ENCODE peak calls at places on chromosomes 16 and 17, in five cellular contexts. W, T, M, E and C are unnamed samples.

GRCh38 chr17:2412561-2413021 is 11.7 kb upstream of the MNT start:
- DNase-seq in W (no peak), M (no peak), T (no peak), E (no peak), C (no peak)

GRCh38 chr17:27733771-27734170 is 66.6 kb downstream of the NOS2 start:
- DNase-seq in T (no peak), E (no peak), M (no peak), W (no peak), C (no peak)

GRCh38 chr16:29743827-29744531 is 1.8 kb downstream of the C16orf54 start:
- DNase-seq in M (no peak), W (peak), T (peak), E (no peak), C (no peak)

GRCh38 chr17:30969989-30970680 is 704 bp upstream of the RNF135 start:
- DNase-seq in W (peak), M (peak), E (no peak), T (peak), C (peak)

GRCh38 chr16:49023095-49023494 is 258.5 kb downstream of the CBLN1 start:
- DNase-seq in W (no peak), T (no peak), E (no peak), M (no peak), C (peak)

GRCh38 chr17:17636456-17636855 is 44.8 kb upstream of the RAI1 start:
- DNase-seq in T (no peak), E (no peak), W (no peak), M (no peak), C (no peak)

GRCh38 chr16:85428899-85429775 is 184.0 kb upstream of the GSE1 start:
- DNase-seq in T (no peak), E (peak), W (peak), M (no peak), C (no peak)

GRCh38 chr17:62163847-62164246 is 98.8 kb upstream of the MED13 start:
- DNase-seq in T (peak), M (no peak), W (peak), E (no peak), C (peak)

GRCh38 chr17:50261051-50261915 is 13.0 kb upstream of the TMEM92 start:
- DNase-seq in M (peak), T (no peak), E (no peak), W (no peak), C (no peak)

GRCh38 chr17:79444226-79444625 is 166.6 kb downstream of the RBFOX3 start:
- DNase-seq in E (no peak), T (no peak), W (no peak), M (no peak), C (no peak)

DNA sequence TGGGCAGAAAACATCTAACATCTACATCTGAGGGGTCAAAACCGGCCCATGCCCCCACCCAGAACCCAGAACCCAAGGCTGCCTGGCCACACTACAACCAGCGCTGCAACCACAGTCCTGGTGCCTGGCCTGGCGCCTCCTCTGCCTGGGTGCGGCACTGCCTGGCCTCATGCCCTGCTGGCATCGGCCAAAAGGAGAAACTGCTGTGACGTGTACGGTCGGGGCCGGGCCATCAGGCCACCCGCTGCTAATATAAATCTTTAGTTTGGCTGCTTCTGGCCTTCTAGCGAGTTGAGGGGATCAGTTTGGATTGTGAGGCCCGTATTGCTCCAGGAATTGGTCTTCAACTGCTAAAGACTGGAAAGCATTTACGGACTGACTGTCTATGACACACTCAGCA is 22.8 kb downstream of the TMEM204 start:
- DNase-seq in T (peak), E (no peak), W (no peak), M (no peak), C (no peak)
- TF ChIP-seq CTCF in T (no peak), E (no peak), W (no peak), M (no peak), C (no peak)

GRCh38 chr17:4859816-4860625 is 26.9 kb downstream of the MINK1 start:
- DNase-seq in E (no peak), T (no peak), W (no peak), M (no peak), C (no peak)
- H3K4me3 ChIP-seq in E (no peak), T (no peak), W (no peak), M (no peak), C (peak)

DNA sequence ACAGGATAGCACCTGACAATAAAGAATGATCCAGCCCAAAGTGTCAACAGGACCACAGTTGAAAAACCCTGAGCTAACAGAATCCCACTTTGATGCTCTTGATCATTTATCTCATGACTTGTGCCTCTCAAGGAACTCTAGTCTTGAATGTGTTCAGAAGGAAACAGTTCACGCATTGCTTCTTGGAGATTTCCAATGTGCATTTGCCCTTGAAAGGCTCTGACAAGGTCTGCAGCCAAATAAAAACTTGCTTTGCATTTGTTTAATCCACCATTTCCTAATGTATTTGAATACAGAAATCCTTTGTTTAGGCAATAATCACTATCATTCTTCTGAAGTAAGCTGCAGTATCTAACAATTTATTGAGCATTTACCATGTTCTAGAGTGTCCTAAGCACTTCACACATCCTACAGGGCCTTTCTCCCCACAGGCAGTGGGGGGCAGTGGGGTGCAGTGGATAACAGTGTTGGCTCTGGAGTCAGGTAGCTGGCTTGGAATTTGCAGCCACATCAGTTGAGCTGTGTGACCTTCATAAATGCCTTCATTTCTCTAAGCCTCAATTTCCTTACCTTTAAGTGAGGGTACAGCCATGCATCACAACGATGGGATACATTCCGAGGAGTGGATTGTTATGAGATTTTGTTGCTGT is 239.7 kb downstream of the XYLT1 start:
- DNase-seq in T (no peak), E (no peak), M (no peak), W (no peak), C (no peak)
- TF ChIP-seq CTCF in T (no peak), E (no peak), M (no peak), W (no peak), C (no peak)

GRCh38 chr16:64975821-64976220 is 146.0 kb downstream of the CDH11 start:
- DNase-seq in T (no peak), E (no peak), M (no peak), W (no peak), C (no peak)
- H3K4me3 ChIP-seq in T (no peak), E (no peak), M (no peak), W (no peak), C (no peak)

DNA sequence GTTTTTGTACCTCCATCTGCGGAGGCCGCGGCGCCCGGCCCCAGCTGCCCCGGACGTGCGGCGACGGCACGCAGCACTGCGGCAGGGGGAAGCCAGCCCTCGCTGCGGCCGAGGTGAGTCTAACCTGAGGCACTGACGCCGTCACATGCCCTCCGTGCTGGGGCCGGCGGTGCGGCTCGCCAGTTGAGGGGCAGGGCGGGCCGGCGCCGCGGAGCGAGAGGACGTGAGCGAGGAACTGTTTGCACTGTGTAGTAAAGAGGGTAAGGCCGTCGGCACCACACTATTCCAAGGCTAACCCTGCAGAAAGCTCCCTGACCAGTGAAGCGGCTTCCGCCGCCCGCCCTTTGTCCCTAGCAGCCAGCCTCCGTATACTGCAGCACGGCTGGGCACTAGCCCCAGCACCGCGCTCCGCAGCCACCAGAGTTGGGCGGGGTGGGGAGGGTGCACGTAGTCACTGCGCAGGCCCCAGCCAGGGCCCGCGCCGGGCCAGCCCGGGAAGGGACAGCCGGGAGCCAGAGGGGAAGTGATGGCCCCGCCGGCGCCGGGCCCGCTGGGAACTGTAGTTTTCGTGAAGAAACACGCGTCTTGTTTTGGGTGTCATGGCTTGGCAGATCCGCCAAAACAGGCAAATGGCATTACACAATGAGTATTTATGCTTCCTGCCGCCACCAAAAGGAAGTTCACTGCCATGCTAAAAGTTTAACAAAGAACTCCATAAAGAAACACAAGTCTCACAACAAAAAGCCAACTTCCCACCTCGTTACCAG is 580 bp upstream of the KANSL1 start:
- DNase-seq in T (peak), E (peak), M (peak), W (peak), C (peak)
- TF ChIP-seq CTCF in T (no peak), E (peak), M (no peak), W (no peak), C (peak)

DNA sequence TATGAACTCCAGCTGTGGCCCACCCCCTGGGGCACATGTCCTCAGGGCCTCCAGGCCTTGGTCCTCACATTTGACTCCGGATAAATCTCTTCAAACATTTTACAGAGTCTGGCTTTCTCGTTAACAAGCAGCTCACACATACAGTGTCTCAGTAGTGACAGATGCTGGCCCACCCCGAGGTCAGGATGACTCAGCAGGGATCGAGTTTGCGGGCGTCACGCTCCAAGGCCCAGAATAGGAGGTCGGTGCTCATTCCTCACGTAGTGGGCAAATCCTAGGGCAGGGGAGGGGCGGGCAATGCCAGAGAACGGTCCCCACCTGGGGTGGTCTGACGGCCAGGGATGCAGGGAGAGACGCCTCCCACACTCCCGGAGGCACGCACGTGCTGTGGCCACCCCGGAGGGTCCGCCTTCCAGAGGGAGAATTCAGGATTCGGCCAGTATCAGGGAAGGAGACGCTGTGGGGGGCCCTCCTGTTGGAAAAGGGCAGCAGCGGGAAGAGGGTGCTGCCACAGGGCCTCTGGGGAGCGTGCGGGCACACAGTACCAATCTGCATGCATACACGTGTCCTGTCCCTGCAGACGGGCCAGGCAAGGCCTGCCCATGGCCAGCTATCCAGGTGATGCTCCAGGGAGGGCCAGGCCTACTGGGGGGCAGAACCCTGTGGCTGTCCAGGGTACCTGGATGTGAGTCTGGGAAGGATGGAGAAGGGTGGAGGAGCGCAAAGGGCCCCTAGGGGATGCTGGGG is 8.6 kb downstream of the SLC7A5 start:
- DNase-seq in M (no peak), T (no peak), W (no peak), E (no peak), C (no peak)
- H3K4me3 ChIP-seq in M (no peak), T (no peak), W (no peak), E (no peak), C (no peak)

GRCh38 chr17:48296453-48296852 is 133.6 kb downstream of the SKAP1 start:
- DNase-seq in T (no peak), E (no peak), W (no peak), M (no peak), C (no peak)
- TF ChIP-seq CTCF in T (no peak), E (no peak), W (no peak), M (no peak), C (no peak)

GRCh38 chr17:39230361-39230760 is 4.6 kb upstream of the STAC2 start:
- DNase-seq in E (no peak), T (no peak), W (no peak), M (no peak), C (no peak)

GRCh38 chr17:39235555-39236221 is 9.9 kb upstream of the STAC2 start:
- DNase-seq in M (no peak), E (no peak), T (no peak), W (peak), C (peak)

GRCh38 chr17:39231091-39231561 is 5.4 kb upstream of the STAC2 start:
- DNase-seq in T (no peak), W (no peak), M (no peak), E (no peak), C (no peak)

GRCh38 chr17:39229274-39229913 is 3.6 kb upstream of the STAC2 start:
- DNase-seq in W (no peak), M (no peak), E (no peak), T (no peak), C (peak)

DNA sequence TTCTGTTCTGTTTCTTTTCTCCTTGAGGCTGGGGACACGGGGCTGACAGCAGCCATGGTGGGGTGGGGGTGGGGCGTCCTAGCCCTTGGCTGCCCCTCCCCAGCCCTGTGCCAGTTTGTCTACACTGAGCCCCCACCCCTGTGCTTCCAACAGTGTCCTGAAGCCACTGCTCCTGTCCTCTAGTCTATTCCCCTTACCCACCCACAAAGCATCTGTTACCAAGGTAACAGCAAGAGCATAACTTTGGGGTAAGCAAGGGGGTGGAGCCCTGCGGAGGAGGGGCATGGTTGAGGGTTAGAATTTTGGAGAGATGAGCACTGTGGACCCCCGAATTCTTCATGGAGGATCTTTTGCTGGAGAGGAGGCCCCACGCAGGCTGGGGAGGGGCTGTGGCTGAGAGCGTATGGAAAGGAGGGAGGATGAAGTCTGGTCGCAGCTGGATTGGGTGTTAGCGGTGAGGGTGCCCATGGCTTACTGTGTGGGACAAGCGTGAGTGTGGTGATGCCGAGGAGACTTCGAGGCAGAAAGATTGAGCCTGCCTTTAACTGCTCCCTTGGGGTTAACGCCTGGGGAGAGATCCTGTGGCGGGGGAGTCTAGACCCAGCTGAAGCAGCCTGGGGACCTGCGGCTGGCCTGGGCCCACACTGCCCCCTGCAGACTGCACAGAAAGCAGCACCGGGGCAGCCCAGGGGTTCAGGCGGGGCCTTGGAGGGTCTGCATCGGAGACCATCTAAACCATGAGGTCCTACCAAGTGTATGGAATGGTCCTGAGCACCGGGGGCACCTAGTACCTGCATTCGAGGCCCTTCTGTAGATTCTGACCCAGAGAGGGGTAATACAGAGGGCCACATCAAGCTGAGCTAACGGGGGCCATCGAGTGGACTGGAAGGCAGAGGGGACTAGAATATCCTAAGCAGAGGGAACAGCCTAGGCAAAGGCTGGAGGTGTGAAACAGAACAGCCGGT is 6.1 kb upstream of the STAC2 start:
- DNase-seq in W (no peak), E (peak), M (no peak), T (no peak), C (peak)
- H3K4me3 ChIP-seq in W (no peak), E (no peak), M (no peak), T (no peak), C (no peak)